ENCODE peak calls at places on chromosomes 1 and 21, in six cellular contexts. D is PC-9, R is tibial artery, W is heart right ventricle, L is cardiac muscle cell, X is K562. U is an unnamed sample.

GRCh38 chr1:112673589-112674439 is 645 bp upstream of the MOV10 start:
- DNase-seq in D (peak; percentile 53), R (peak; percentile 47), W (no peak), L (peak; percentile 38), X (no peak), U (peak; percentile 10)

GRCh38 chr1:206705187-206705586 is 20.5 kb downstream of the MAPKAPK2 start:
- DNase-seq in D (no peak), R (peak; percentile 75), W (no peak), L (no peak), X (peak; percentile 33), U (no peak)

GRCh38 chr1:244089561-244089960 is 38.5 kb downstream of the ZBTB18 start:
- DNase-seq in D (no peak), R (no peak), W (no peak), L (no peak), X (no peak), U (peak; percentile 39)

GRCh38 chr1:69710484-69710883 is 142.8 kb downstream of the LRRC7 start:
- DNase-seq in D (no peak), R (no peak), W (no peak), L (no peak), X (no peak), U (no peak)

GRCh38 chr1:98662354-98662665 is 789 bp downstream of the SNX7 start:
- DNase-seq in D (no peak), R (no peak), W (no peak), L (no peak), X (no peak), U (no peak)

GRCh38 chr1:158185770-158186705 is 5.3 kb downstream of the CD1D start:
- DNase-seq in D (no peak), R (no peak), W (no peak), L (no peak), X (no peak), U (no peak)

GRCh38 chr1:37606481-37607263 is 10.9 kb upstream of the GNL2 start:
- DNase-seq in D (no peak), R (no peak), W (no peak), L (no peak), X (no peak), U (no peak)

GRCh38 chr1:7784492-7785071 is 491 bp downstream of the PER3 start:
- DNase-seq in D (no peak), R (peak; percentile 48), W (peak; percentile 35), L (no peak), X (no peak), U (peak; percentile 39)

GRCh38 chr1:98323906-98324358 is 337.6 kb upstream of the SNX7 start:
- DNase-seq in D (peak; percentile 97), R (peak; percentile 31), W (no peak), L (no peak), X (no peak), U (peak; percentile 67)

GRCh38 chr1:220451541-220451940 is 76.4 kb upstream of the MARK1 start:
- DNase-seq in D (peak; percentile 71), R (no peak), W (no peak), L (peak; percentile 69), X (no peak), U (peak; percentile 79)

GRCh38 chr1:80064524-80064923 is 1058.0 kb upstream of the ADGRL4 start:
- DNase-seq in D (no peak), R (no peak), W (no peak), L (no peak), X (no peak), U (no peak)

GRCh38 chr1:24586970-24587820 is 31.3 kb downstream of the NCMAP start:
- DNase-seq in D (peak; percentile 37), R (no peak), W (no peak), L (peak; percentile 66), X (peak; percentile 68), U (peak; percentile 66)

GRCh38 chr1:81729818-81730217 is 70.9 kb upstream of the ADGRL2 start:
- DNase-seq in D (no peak), R (no peak), W (no peak), L (no peak), X (no peak), U (no peak)

GRCh38 chr21:25402134-25402957 is 204.9 kb downstream of the MRPL39 start:
- DNase-seq in D (no peak), R (no peak), W (no peak), L (no peak), X (no peak), U (no peak)

GRCh38 chr1:147919881-147920280 is 8.3 kb upstream of the GPR89B start:
- DNase-seq in D (no peak), R (no peak), W (no peak), L (no peak), X (no peak), U (no peak)

GRCh38 chr1:48947761-48948537 is 171.3 kb upstream of the BEND5 start:
- DNase-seq in D (no peak), R (no peak), W (no peak), L (no peak), X (no peak), U (no peak)

GRCh38 chr1:97433520-97434175 is 487.2 kb downstream of the DPYD start:
- DNase-seq in D (no peak), R (no peak), W (no peak), L (no peak), X (no peak), U (no peak)

GRCh38 chr21:42447182-42447581 is 43.5 kb downstream of the UBASH3A start:
- DNase-seq in D (no peak), R (no peak), W (no peak), L (no peak), X (no peak), U (no peak)

GRCh38 chr1:157798211-157798610 is 21.3 kb upstream of the FCRL2 start:
- DNase-seq in D (no peak), R (no peak), W (no peak), L (no peak), X (no peak), U (no peak)

GRCh38 chr1:235907897-235908240 is 41.2 kb upstream of the LYST start:
- DNase-seq in D (no peak), R (no peak), W (no peak), L (no peak), X (no peak), U (no peak)

GRCh38 chr21:46322351-46323226 is 1.1 kb downstream of the C21orf58 start:
- DNase-seq in D (no peak), R (no peak), W (no peak), L (peak; percentile 21), X (no peak), U (no peak)

GRCh38 chr1:206714331-206715058 is 29.8 kb downstream of the MAPKAPK2 start:
- DNase-seq in D (peak; percentile 92), R (no peak), W (no peak), L (no peak), X (no peak), U (no peak)

GRCh38 chr1:153687346-153687745 is 8.9 kb downstream of the NPR1 start:
- DNase-seq in D (no peak), R (no peak), W (no peak), L (no peak), X (no peak), U (no peak)
- H3K36me3 ChIP-seq in D (no peaks in the 10 kb centered on the region), R (peaks cover 42% of the 10 kb centered on the region), W (peaks cover 6% of the 10 kb centered on the region), L (no peaks in the 10 kb centered on the region), X (no peaks in the 10 kb centered on the region), U (no peaks in the 10 kb centered on the region)

DNA sequence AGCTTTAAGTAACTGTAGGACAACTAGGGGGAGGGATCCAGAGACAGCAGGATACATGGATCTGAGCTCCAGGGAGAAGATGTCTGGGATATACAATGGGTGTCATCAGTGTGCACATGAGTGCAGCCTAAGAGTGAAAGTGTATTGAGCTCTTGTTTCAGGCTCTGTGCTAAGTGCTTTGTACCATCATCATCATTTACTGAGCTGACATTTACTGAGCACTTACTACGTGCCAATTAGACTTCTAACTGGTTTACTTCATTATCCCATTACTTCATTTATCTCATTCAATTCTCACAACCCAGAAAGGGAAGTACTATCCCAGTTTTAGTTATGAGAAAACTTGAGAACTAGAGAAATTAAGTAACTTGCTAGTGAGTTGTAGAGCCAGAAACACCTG is 4.5 kb upstream of the KDM4A start:
- DNase-seq in D (no peak), R (no peak), W (no peak), L (no peak), X (no peak), U (no peak)
- H3K4me3 ChIP-seq in D (no peak overlapping the region), R (no peak overlapping the region), W (no peak overlapping the region), L (no peak overlapping the region), X (no peak overlapping the region), U (no peak overlapping the region)

GRCh38 chr1:30820249-30820648 is 62.7 kb upstream of the LAPTM5 start:
- DNase-seq in D (no peak), R (no peak), W (no peak), L (no peak), X (no peak), U (no peak)
- H3K4me1 ChIP-seq in D (peaks cover 24% of the 10 kb centered on the region), R (peaks cover 37% of the 10 kb centered on the region), W (peaks cover 52% of the 10 kb centered on the region), L (peaks cover 9% of the 10 kb centered on the region), X (peaks cover 23% of the 10 kb centered on the region), U (no peaks in the 10 kb centered on the region)

GRCh38 chr1:154391086-154391770 is 13.9 kb upstream of the IL6R start:
- DNase-seq in D (no peak), R (no peak), W (no peak), L (no peak), X (no peak), U (no peak)
- H3K36me3 ChIP-seq in D (no peaks in the 10 kb centered on the region), R (no peaks in the 10 kb centered on the region), W (no peaks in the 10 kb centered on the region), L (no peaks in the 10 kb centered on the region), X (no peaks in the 10 kb centered on the region), U (no peaks in the 10 kb centered on the region)

GRCh38 chr1:209937996-209938959 is at the start of gene SYT14:
- DNase-seq in D (no peak), R (no peak), W (no peak), L (peak; percentile 77), X (peak; percentile 15), U (no peak)
- H3K4me3 ChIP-seq in D (no peak within 1 kb of the TSS), R (no peak within 1 kb of the TSS), W (no peak within 1 kb of the TSS), L (peak within 1 kb of the TSS; percentile 96), X (no peak within 1 kb of the TSS), U (no peak within 1 kb of the TSS)

GRCh38 chr1:16151200-16151708 is 4.6 kb downstream of the EPHA2 start:
- DNase-seq in D (no peak), R (no peak), W (no peak), L (peak; percentile 48), X (peak; percentile 69), U (no peak)

GRCh38 chr1:16150508-16150907 is 5.4 kb downstream of the EPHA2 start:
- DNase-seq in D (no peak), R (no peak), W (no peak), L (no peak), X (no peak), U (no peak)

GRCh38 chr1:16149146-16149545 is 6.7 kb downstream of the EPHA2 start:
- DNase-seq in D (no peak), R (no peak), W (no peak), L (no peak), X (no peak), U (no peak)

GRCh38 chr1:16148329-16149092 is 7.4 kb downstream of the EPHA2 start:
- DNase-seq in D (no peak), R (no peak), W (no peak), L (no peak), X (no peak), U (no peak)

GRCh38 chr1:16149702-16150488 is 6.0 kb downstream of the EPHA2 start:
- DNase-seq in D (no peak), R (no peak), W (no peak), L (no peak), X (no peak), U (no peak)
- H3K4me1 ChIP-seq in D (peaks cover 69% of the 10 kb centered on the region), R (peaks cover 72% of the 10 kb centered on the region), W (peaks cover 83% of the 10 kb centered on the region), L (peaks cover 58% of the 10 kb centered on the region), X (peaks cover 71% of the 10 kb centered on the region), U (peaks cover 70% of the 10 kb centered on the region)